ENCODE peak calls at places on chromosomes 4 and X, in ten cellular contexts. H is B cell, S is PC-3, B is Peyer's patch, T is glutamatergic neuron, O is foreskin fibroblast, X is GM10248, V is A549, R is colonic mucosa, I is H9. P is an unnamed sample.

GRCh38 chrX:12975999-12976558 is 1.2 kb downstream of the TMSB4X start:
- DNase-seq in H (peak), S (peak), B (peak), T (peak), O (peak), X (peak), V (peak), R (peak), I (no peak), P (peak)

GRCh38 chrX:31969714-31970113 is 897.9 kb upstream of the FTHL17 start:
- DNase-seq in H (no peak), S (no peak), B (no peak), T (no peak), O (no peak), X (no peak), V (no peak), R (no peak), I (no peak), P (no peak)

GRCh38 chr4:168784786-168785461 is 225.1 kb downstream of the CBR4 start:
- DNase-seq in H (no peak), S (peak), B (no peak), T (no peak), O (no peak), X (no peak), V (peak), R (no peak), I (no peak), P (peak)

GRCh38 chr4:2305766-2306501 is 44.0 kb upstream of the MXD4 start:
- DNase-seq in H (no peak), S (no peak), B (peak), T (no peak), O (peak), X (no peak), V (no peak), R (peak), I (no peak), P (no peak)

GRCh38 chrX:3697220-3697684 is 16.2 kb downstream of the PRKX start:
- DNase-seq in H (no peak), S (no peak), B (no peak), T (no peak), O (no peak), X (no peak), V (no peak), R (no peak), I (no peak), P (peak)

GRCh38 chr4:81883004-81883403 is 411.3 kb upstream of the RASGEF1B start:
- DNase-seq in H (no peak), S (no peak), B (no peak), T (no peak), O (no peak), X (no peak), V (no peak), R (no peak), I (no peak), P (no peak)

GRCh38 chr4:111268769-111269414 is 646.0 kb upstream of the PITX2 start:
- DNase-seq in H (no peak), S (peak), B (no peak), T (no peak), O (peak), X (peak), V (no peak), R (no peak), I (no peak), P (no peak)

GRCh38 chr4:181946902-181947301 is 296.3 kb upstream of the TENM3 start:
- DNase-seq in H (no peak), S (no peak), B (no peak), T (no peak), O (no peak), X (no peak), V (no peak), R (no peak), I (no peak), P (no peak)

GRCh38 chrX:100636321-100636991 is at the start of gene TSPAN6:
- DNase-seq in H (peak), S (peak), B (peak), T (peak), O (peak), X (peak), V (peak), R (peak), I (peak), P (peak)

DNA sequence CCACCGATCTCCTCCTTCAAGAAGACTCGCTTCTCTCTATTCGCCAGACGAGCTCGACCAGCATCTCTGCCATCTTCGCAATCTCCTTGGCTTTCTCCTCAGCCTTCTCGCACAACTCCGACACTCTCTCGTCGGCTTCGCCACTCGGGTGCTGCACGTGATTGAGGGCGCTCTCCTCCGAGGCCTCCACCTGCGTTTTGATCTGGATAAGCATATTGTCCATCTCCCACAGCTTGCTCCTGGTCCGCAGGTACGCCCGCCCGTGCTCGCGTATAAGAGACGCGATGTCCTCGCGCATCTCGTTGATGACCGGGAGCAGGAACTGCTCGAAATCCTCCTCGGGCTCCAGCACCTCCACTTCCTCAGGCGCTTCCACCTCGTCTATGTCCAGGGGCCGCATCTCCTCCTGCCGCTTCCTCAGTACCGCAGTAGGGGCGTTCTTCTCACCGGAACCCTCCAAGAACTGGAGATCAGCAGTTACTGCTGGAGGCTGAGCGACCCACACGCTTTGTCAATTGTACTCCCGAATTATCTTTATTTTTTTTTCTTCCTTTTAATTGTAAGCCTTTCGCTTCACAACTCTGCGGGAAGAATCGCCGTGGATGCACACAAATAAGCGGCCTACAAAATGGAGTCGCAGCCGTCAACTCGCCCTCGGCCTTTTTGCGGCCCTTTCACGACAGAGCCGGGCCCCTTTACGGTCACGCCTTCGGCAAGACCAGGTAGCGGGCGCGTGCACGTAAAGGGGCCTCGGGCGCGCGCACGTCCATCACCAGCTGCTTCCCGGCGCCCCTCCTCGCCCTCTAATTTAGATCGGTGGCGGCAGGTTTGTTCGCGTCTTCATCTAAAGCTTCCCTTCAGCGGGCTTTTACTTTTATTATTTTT is at the start of gene MRFAP1L1:
- DNase-seq in H (peak), S (peak), B (peak), T (peak), O (peak), X (peak), V (peak), R (peak), I (peak), P (peak)
- TF ChIP-seq CTCF in H (no peak), S (no peak), B (peak), T (no peak), O (no peak), X (no peak), V (no peak), R (no peak), I (peak), P (no peak)

GRCh38 chr4:46645092-46645491 is 255.2 kb upstream of the GABRA2 start:
- DNase-seq in H (no peak), S (no peak), B (no peak), T (no peak), O (no peak), X (no peak), V (no peak), R (no peak), I (no peak), P (no peak)

GRCh38 chr4:46649390-46649789 is 259.5 kb upstream of the GABRA2 start:
- DNase-seq in H (no peak), S (no peak), B (no peak), T (no peak), O (no peak), X (no peak), V (no peak), R (no peak), I (no peak), P (no peak)

GRCh38 chr4:46653842-46654241 is 255.2 kb downstream of the COX7B2 start:
- DNase-seq in H (no peak), S (no peak), B (no peak), T (no peak), O (no peak), X (no peak), V (no peak), R (no peak), I (no peak), P (no peak)

GRCh38 chr4:46648088-46648744 is 258.3 kb upstream of the GABRA2 start:
- DNase-seq in H (no peak), S (peak), B (no peak), T (peak), O (no peak), X (peak), V (peak), R (peak), I (peak), P (peak)
- TF ChIP-seq CTCF in H (no peak), S (peak), B (peak), T (peak), O (no peak), X (peak), V (no peak), R (peak), I (peak), P (no peak)

GRCh38 chrX:131734621-131735020 is 190.7 kb downstream of the OR13H1 start:
- DNase-seq in H (no peak), S (no peak), B (peak), T (no peak), O (no peak), X (no peak), V (no peak), R (peak), I (no peak), P (no peak)
- TF ChIP-seq CTCF in H (no peak), S (no peak), B (no peak), T (no peak), O (no peak), X (no peak), V (no peak), R (peak), I (no peak), P (no peak)

DNA sequence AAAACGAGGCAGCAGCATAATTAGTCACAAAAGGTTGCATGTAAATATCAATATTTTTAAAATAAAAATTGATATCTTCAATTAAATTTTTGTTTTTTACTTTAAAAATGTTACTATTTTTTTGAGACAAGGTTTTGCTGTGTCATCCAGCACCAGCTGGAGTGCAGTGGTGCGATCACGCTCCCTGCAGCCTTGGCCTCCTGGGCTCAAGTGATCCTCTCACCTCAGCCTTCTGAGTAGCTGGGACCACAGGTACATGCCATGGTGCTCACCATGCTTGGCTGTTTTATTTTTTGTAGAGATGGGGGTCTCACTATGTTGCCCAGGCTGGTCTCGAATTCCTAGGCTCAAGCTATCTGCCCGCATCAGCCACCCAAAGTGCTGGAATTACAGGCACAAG is 96.8 kb upstream of the FRAS1 start:
- DNase-seq in H (no peak), S (no peak), B (no peak), T (no peak), O (no peak), X (no peak), V (no peak), R (no peak), I (no peak), P (no peak)
- TF ChIP-seq CTCF in H (no peak), S (no peak), B (no peak), T (no peak), O (no peak), X (no peak), V (no peak), R (no peak), I (no peak), P (no peak)

DNA sequence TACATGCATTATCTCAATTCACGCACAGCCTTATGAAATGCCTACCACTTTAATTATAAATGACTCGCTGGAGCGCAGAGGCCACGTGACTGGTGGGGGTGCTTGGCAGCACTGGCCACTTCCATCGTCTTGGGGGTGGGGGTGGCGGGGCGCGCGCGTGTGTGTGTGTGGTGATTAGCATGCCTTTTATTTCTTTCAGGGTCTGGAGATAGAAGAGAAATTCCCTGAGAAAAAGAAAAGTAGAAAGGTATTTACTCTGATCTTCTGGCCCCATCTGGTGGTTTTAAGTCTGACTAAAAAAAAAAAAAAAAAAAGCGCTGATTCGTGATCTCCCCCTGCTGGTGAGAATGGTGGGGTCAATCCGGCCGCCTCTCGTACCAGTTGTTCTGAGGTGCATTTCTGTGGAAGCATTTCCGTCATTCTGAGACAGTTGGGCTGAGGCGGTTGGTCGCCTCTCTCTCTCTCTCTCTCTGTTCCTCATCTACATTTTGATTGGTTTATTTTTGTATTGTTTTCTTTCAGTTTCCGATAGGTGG is at the start of gene CCNB3:
- DNase-seq in H (peak), S (peak), B (peak), T (peak), O (peak), X (peak), V (peak), R (peak), I (peak), P (peak)
- TF ChIP-seq CTCF in H (peak), S (peak), B (peak), T (peak), O (peak), X (peak), V (peak), R (peak), I (peak), P (peak)

DNA sequence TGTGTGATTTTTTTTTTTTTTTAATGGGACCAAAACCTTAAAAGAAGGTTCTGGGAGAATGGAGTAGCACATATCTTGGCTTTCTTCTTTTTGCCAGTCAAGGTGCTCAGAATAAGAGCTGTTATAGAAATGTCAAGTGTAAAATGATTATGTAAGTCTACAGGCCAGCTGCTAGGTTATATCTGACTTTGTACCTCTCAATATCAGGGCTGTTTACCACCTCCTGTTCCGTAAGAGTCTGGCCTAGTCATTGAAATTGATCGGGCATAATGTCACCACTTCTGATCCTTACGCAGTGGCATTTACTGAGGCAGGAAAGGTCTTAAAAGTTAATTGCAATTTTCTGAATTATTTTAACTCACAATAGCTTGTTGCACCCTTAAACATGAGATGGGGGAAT is 41.1 kb downstream of the LIMCH1 start:
- DNase-seq in H (no peak), S (no peak), B (no peak), T (no peak), O (no peak), X (no peak), V (no peak), R (no peak), I (no peak), P (no peak)
- TF ChIP-seq CTCF in H (no peak), S (no peak), B (no peak), T (no peak), O (no peak), X (no peak), V (no peak), R (no peak), I (no peak), P (no peak)

GRCh38 chrX:41333994-41334865 is at the start of gene DDX3X:
- DNase-seq in H (peak), S (peak), B (peak), T (peak), O (peak), X (peak), V (peak), R (peak), I (peak), P (peak)
- TF ChIP-seq CTCF in H (peak), S (peak), B (peak), T (no peak), O (no peak), X (no peak), V (no peak), R (peak), I (no peak), P (no peak)

GRCh38 chr4:151935411-151935810 is 174.6 kb upstream of the GATB start:
- DNase-seq in H (no peak), S (no peak), B (no peak), T (no peak), O (no peak), X (no peak), V (no peak), R (no peak), I (no peak), P (no peak)

GRCh38 chr4:151930372-151930771 is 169.6 kb upstream of the GATB start:
- DNase-seq in H (no peak), S (no peak), B (no peak), T (no peak), O (no peak), X (no peak), V (no peak), R (no peak), I (no peak), P (no peak)

GRCh38 chr4:151931563-151931962 is 170.8 kb upstream of the GATB start:
- DNase-seq in H (no peak), S (no peak), B (no peak), T (no peak), O (no peak), X (no peak), V (no peak), R (no peak), I (no peak), P (no peak)

GRCh38 chr4:151934766-151935165 is 174.0 kb upstream of the GATB start:
- DNase-seq in H (no peak), S (no peak), B (no peak), T (no peak), O (peak), X (no peak), V (no peak), R (no peak), I (no peak), P (no peak)

DNA sequence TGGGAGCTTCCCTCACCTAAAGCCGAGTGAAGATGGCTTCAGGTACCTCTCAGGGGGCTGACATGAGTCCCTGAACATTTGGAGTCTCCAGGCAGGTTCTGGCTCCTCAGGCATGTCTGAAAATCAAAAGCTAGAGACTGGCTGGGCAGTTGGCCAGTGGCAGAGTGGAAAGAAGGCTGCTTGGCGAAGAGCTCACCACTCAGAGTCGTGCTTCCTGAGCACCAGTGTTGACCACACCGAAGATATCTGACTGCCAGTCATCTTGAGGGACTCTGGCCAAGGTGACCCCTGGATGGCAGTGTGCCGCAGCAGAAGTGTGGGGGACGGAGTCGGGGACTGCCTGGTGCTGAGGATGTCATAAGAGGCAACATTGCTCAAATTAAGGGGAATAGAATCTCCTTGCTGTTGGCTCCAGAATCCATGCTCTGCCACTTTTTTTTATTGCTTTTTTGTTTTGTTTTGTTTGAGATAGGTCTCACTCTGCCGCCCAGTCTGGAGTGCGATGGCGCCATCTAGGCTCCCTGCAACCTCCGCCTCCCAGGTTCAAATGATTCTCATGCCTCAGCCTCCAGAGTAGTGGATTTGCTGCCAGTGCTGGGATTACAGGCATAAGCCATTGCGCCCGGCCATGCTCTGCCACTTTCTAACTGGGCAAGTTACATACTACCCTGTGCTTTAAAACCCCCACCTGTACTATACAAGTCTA is 172.5 kb upstream of the GATB start:
- DNase-seq in H (no peak), S (no peak), B (no peak), T (no peak), O (no peak), X (no peak), V (no peak), R (no peak), I (peak), P (no peak)
- TF ChIP-seq CTCF in H (no peak), S (no peak), B (no peak), T (no peak), O (no peak), X (no peak), V (no peak), R (no peak), I (peak), P (no peak)

P was measured in Calu3.